ENCODE peak calls at places on chromosomes 5 and 9, in five cellular contexts. B is LoVo, X is NCI-H526, M is AG04449, O is HCT116. V is an unnamed sample.

GRCh38 chr9:105694848-105695581 is 674 bp downstream of the TMEM38B start:
- DNase-seq in B (peak), X (peak), M (no peak), O (no peak), V (peak)

GRCh38 chr5:170791325-170791954 is 7.9 kb downstream of the GABRP start:
- DNase-seq in B (peak), X (peak), M (no peak), O (peak), V (peak)

GRCh38 chr9:107868166-107868565 is 378.6 kb upstream of the KLF4 start:
- DNase-seq in B (no peak), X (no peak), M (no peak), O (no peak), V (no peak)

GRCh38 chr5:79464695-79465332 is 49.1 kb downstream of the HOMER1 start:
- DNase-seq in B (peak), X (peak), M (no peak), O (peak), V (peak)

GRCh38 chr5:427415-428087 is 15.4 kb upstream of the EXOC3 start:
- DNase-seq in B (no peak), X (peak), M (no peak), O (no peak), V (no peak)

GRCh38 chr5:79206541-79206940 is 29.4 kb upstream of the JMY start:
- DNase-seq in B (no peak), X (no peak), M (no peak), O (no peak), V (no peak)

GRCh38 chr5:138653502-138653901 is 78.3 kb upstream of the HSPA9 start:
- DNase-seq in B (no peak), X (peak), M (no peak), O (peak), V (no peak)

GRCh38 chr5:150286820-150287219 is 2.8 kb downstream of the CAMK2A start:
- DNase-seq in B (peak), X (peak), M (no peak), O (peak), V (peak)

GRCh38 chr5:129069316-129069715 is 25.2 kb upstream of the ISOC1 start:
- DNase-seq in B (no peak), X (peak), M (no peak), O (no peak), V (no peak)

GRCh38 chr9:98365227-98365669 is 109.8 kb upstream of the TBC1D2 start:
- DNase-seq in B (no peak), X (peak), M (no peak), O (peak), V (no peak)

GRCh38 chr5:115558388-115558956 is 13.9 kb upstream of the FEM1C start:
- DNase-seq in B (no peak), X (no peak), M (no peak), O (no peak), V (no peak)

GRCh38 chr5:177362871-177363507 is 5.3 kb downstream of the RGS14 start:
- DNase-seq in B (peak), X (peak), M (no peak), O (no peak), V (peak)

GRCh38 chr9:121277518-121278275 is 9.7 kb downstream of the GSN start:
- DNase-seq in B (no peak), X (no peak), M (peak), O (no peak), V (no peak)

GRCh38 chr9:712643-713042 is 128.9 kb upstream of the DMRT1 start:
- DNase-seq in B (no peak), X (no peak), M (no peak), O (no peak), V (no peak)

GRCh38 chr5:102222772-102223171 is 73.3 kb downstream of the SLCO4C1 start:
- DNase-seq in B (no peak), X (peak), M (no peak), O (no peak), V (peak)

GRCh38 chr5:124935060-124935459 is 188.6 kb upstream of the ZNF608 start:
- DNase-seq in B (no peak), X (no peak), M (no peak), O (no peak), V (no peak)

GRCh38 chr5:16871746-16872339 is 64.2 kb downstream of the MYO10 start:
- DNase-seq in B (no peak), X (no peak), M (no peak), O (no peak), V (no peak)

GRCh38 chr5:25851301-25851700 is 1187.1 kb downstream of the CDH9 start:
- DNase-seq in B (no peak), X (no peak), M (no peak), O (no peak), V (no peak)

GRCh38 chr5:2797160-2797559 is 45.7 kb upstream of the IRX2 start:
- DNase-seq in B (no peak), X (peak), M (no peak), O (no peak), V (no peak)

V was measured in HuH-7.